ENCODE peak calls at places on chromosomes 7 and 10, in seven cellular contexts. One of them, this sample, is unnamed. For H3K27me3, the result is how much of the 10 kb centered on the place peaks cover.

GRCh38 chr7:21300692-21301091 is 127.2 kb upstream of the SP4 start:
- DNase-seq in fibroblast of lung: no peak
- DNase-seq in PC-9: no peak
- DNase-seq in GM23248: no peak
- DNase-seq in GM23338: peak
- DNase-seq in PC-3: peak
- DNase-seq in mammary epithelial cell: no peak
- DNase-seq in this sample: peak

GRCh38 chr10:131776496-131776895 is 124.3 kb upstream of the PPP2R2D start:
- DNase-seq in fibroblast of lung: no peak
- DNase-seq in PC-9: no peak
- DNase-seq in GM23248: no peak
- DNase-seq in GM23338: no peak
- DNase-seq in PC-3: no peak
- DNase-seq in mammary epithelial cell: no peak
- DNase-seq in this sample: no peak

GRCh38 chr10:77357611-77358010 is 280.0 kb downstream of the KCNMA1 start:
- DNase-seq in fibroblast of lung: peak
- DNase-seq in PC-9: no peak
- DNase-seq in GM23248: peak
- DNase-seq in GM23338: no peak
- DNase-seq in PC-3: peak
- DNase-seq in mammary epithelial cell: peak
- DNase-seq in this sample: no peak

GRCh38 chr7:134691820-134692705 is 45.4 kb downstream of the BPGM start:
- DNase-seq in fibroblast of lung: no peak
- DNase-seq in PC-9: peak
- DNase-seq in GM23248: peak
- DNase-seq in GM23338: no peak
- DNase-seq in PC-3: peak
- DNase-seq in mammary epithelial cell: peak
- DNase-seq in this sample: peak

GRCh38 chr10:67612156-67612555 is 83.8 kb downstream of the CTNNA3 start:
- DNase-seq in fibroblast of lung: no peak
- DNase-seq in PC-9: no peak
- DNase-seq in GM23248: no peak
- DNase-seq in GM23338: no peak
- DNase-seq in PC-3: no peak
- DNase-seq in mammary epithelial cell: no peak
- DNase-seq in this sample: no peak

GRCh38 chr10:43262043-43262901 is 4.6 kb downstream of the RASGEF1A start:
- DNase-seq in fibroblast of lung: no peak
- DNase-seq in PC-9: no peak
- DNase-seq in GM23248: no peak
- DNase-seq in GM23338: peak
- DNase-seq in PC-3: no peak
- DNase-seq in mammary epithelial cell: no peak
- DNase-seq in this sample: peak

GRCh38 chr10:14325325-14325955 is 5.3 kb downstream of the FRMD4A start:
- DNase-seq in fibroblast of lung: peak
- DNase-seq in PC-9: peak
- DNase-seq in GM23248: peak
- DNase-seq in GM23338: peak
- DNase-seq in PC-3: peak
- DNase-seq in mammary epithelial cell: peak
- DNase-seq in this sample: peak

GRCh38 chr7:135508853-135509588 is 881 bp downstream of the CNOT4 start:
- DNase-seq in fibroblast of lung: peak
- DNase-seq in PC-9: no peak
- DNase-seq in GM23248: peak
- DNase-seq in GM23338: peak
- DNase-seq in PC-3: peak
- DNase-seq in mammary epithelial cell: peak
- DNase-seq in this sample: peak

GRCh38 chr7:11329626-11330025 is 356.0 kb downstream of the PHF14 start:
- DNase-seq in fibroblast of lung: no peak
- DNase-seq in PC-9: no peak
- DNase-seq in GM23248: no peak
- DNase-seq in GM23338: no peak
- DNase-seq in PC-3: no peak
- DNase-seq in mammary epithelial cell: no peak
- DNase-seq in this sample: no peak

GRCh38 chr10:117804470-117805011 is 242.2 kb downstream of the RAB11FIP2 start:
- DNase-seq in fibroblast of lung: no peak
- DNase-seq in PC-9: no peak
- DNase-seq in GM23248: peak
- DNase-seq in GM23338: no peak
- DNase-seq in PC-3: no peak
- DNase-seq in mammary epithelial cell: no peak
- DNase-seq in this sample: peak

GRCh38 chr10:72691470-72692056 is 380 bp upstream of the MCU start:
- DNase-seq in fibroblast of lung: no peak
- DNase-seq in PC-9: no peak
- DNase-seq in GM23248: no peak
- DNase-seq in GM23338: peak
- DNase-seq in PC-3: no peak
- DNase-seq in mammary epithelial cell: no peak
- DNase-seq in this sample: no peak

GRCh38 chr7:131294553-131294952 is 33.1 kb upstream of the MKLN1 start:
- DNase-seq in fibroblast of lung: no peak
- DNase-seq in PC-9: no peak
- DNase-seq in GM23248: no peak
- DNase-seq in GM23338: no peak
- DNase-seq in PC-3: no peak
- DNase-seq in mammary epithelial cell: no peak
- DNase-seq in this sample: peak

GRCh38 chr7:13262929-13263530 is 575.6 kb downstream of the ARL4A start:
- DNase-seq in fibroblast of lung: peak
- DNase-seq in PC-9: no peak
- DNase-seq in GM23248: peak
- DNase-seq in GM23338: peak
- DNase-seq in PC-3: peak
- DNase-seq in mammary epithelial cell: peak
- DNase-seq in this sample: peak

GRCh38 chr7:158409816-158410330 is 177.8 kb downstream of the PTPRN2 start:
- DNase-seq in fibroblast of lung: no peak
- DNase-seq in PC-9: no peak
- DNase-seq in GM23248: no peak
- DNase-seq in GM23338: no peak
- DNase-seq in PC-3: no peak
- DNase-seq in mammary epithelial cell: no peak
- DNase-seq in this sample: no peak

GRCh38 chr10:94963901-94964300 is 25.4 kb downstream of the CYP2C9 start:
- DNase-seq in fibroblast of lung: peak
- DNase-seq in PC-9: peak
- DNase-seq in GM23248: peak
- DNase-seq in GM23338: peak
- DNase-seq in PC-3: peak
- DNase-seq in mammary epithelial cell: peak
- DNase-seq in this sample: peak

GRCh38 chr10:91690412-91690811 is 57.5 kb upstream of the PPP1R3C start:
- DNase-seq in fibroblast of lung: no peak
- DNase-seq in PC-9: no peak
- DNase-seq in GM23248: no peak
- DNase-seq in GM23338: no peak
- DNase-seq in PC-3: no peak
- DNase-seq in mammary epithelial cell: no peak
- DNase-seq in this sample: no peak

GRCh38 chr7:70614237-70614984 is 517.5 kb upstream of the GALNT17 start:
- DNase-seq in fibroblast of lung: peak
- DNase-seq in PC-9: no peak
- DNase-seq in GM23248: peak
- DNase-seq in GM23338: peak
- DNase-seq in PC-3: no peak
- DNase-seq in mammary epithelial cell: peak
- DNase-seq in this sample: peak

GRCh38 chr10:95564291-95564690 is 3.1 kb upstream of the SORBS1 start:
- DNase-seq in fibroblast of lung: no peak
- DNase-seq in PC-9: no peak
- DNase-seq in GM23248: no peak
- DNase-seq in GM23338: no peak
- DNase-seq in PC-3: no peak
- DNase-seq in mammary epithelial cell: no peak
- DNase-seq in this sample: no peak

GRCh38 chr7:2819161-2819953 is 24.8 kb downstream of the GNA12 start:
- DNase-seq in fibroblast of lung: no peak
- DNase-seq in PC-9: no peak
- DNase-seq in GM23248: no peak
- DNase-seq in GM23338: no peak
- DNase-seq in PC-3: peak
- DNase-seq in mammary epithelial cell: peak
- DNase-seq in this sample: no peak

GRCh38 chr10:118522791-118523498 is 72.5 kb downstream of the PRLHR start:
- DNase-seq in fibroblast of lung: no peak
- DNase-seq in PC-9: peak
- DNase-seq in GM23248: peak
- DNase-seq in GM23338: peak
- DNase-seq in PC-3: peak
- DNase-seq in mammary epithelial cell: peak
- DNase-seq in this sample: no peak

GRCh38 chr10:67603701-67604100 is 92.3 kb downstream of the CTNNA3 start:
- DNase-seq in fibroblast of lung: no peak
- DNase-seq in PC-9: no peak
- DNase-seq in GM23248: peak
- DNase-seq in GM23338: no peak
- DNase-seq in PC-3: peak
- DNase-seq in mammary epithelial cell: peak
- DNase-seq in this sample: no peak

GRCh38 chr10:75042292-75042974 is 69.0 kb upstream of the SAMD8 start:
- DNase-seq in fibroblast of lung: peak
- DNase-seq in PC-9: no peak
- DNase-seq in GM23248: peak
- DNase-seq in GM23338: no peak
- DNase-seq in PC-3: peak
- DNase-seq in mammary epithelial cell: peak
- DNase-seq in this sample: no peak

GRCh38 chr10:5905854-5906507 is 15.9 kb downstream of the FBH1 start:
- DNase-seq in fibroblast of lung: no peak
- DNase-seq in PC-9: no peak
- DNase-seq in GM23248: no peak
- DNase-seq in GM23338: no peak
- DNase-seq in PC-3: no peak
- DNase-seq in mammary epithelial cell: no peak
- DNase-seq in this sample: no peak

GRCh38 chr7:158815471-158816128 is 13.7 kb downstream of the ESYT2 start:
- DNase-seq in fibroblast of lung: no peak
- DNase-seq in PC-9: no peak
- DNase-seq in GM23248: no peak
- DNase-seq in GM23338: no peak
- DNase-seq in PC-3: no peak
- DNase-seq in mammary epithelial cell: no peak
- DNase-seq in this sample: no peak

GRCh38 chr7:20783716-20784310 is 2.9 kb downstream of the SP8 start:
- DNase-seq in fibroblast of lung: no peak
- DNase-seq in PC-9: no peak
- DNase-seq in GM23248: peak
- DNase-seq in GM23338: peak
- DNase-seq in PC-3: peak
- DNase-seq in mammary epithelial cell: no peak
- DNase-seq in this sample: peak

GRCh38 chr7:46784746-46785145 is 797.2 kb downstream of the TNS3 start:
- DNase-seq in fibroblast of lung: peak
- DNase-seq in PC-9: peak
- DNase-seq in GM23248: peak
- DNase-seq in GM23338: no peak
- DNase-seq in PC-3: peak
- DNase-seq in mammary epithelial cell: peak
- DNase-seq in this sample: no peak

GRCh38 chr7:75619636-75620035 is 119.1 kb downstream of the HIP1 start:
- DNase-seq in fibroblast of lung: no peak
- DNase-seq in PC-9: no peak
- DNase-seq in GM23248: no peak
- DNase-seq in GM23338: no peak
- DNase-seq in PC-3: no peak
- DNase-seq in mammary epithelial cell: no peak
- DNase-seq in this sample: no peak

GRCh38 chr7:19090526-19090925 is 26.9 kb downstream of the TWIST1 start:
- DNase-seq in fibroblast of lung: no peak
- DNase-seq in PC-9: no peak
- DNase-seq in GM23248: peak
- DNase-seq in GM23338: no peak
- DNase-seq in PC-3: no peak
- DNase-seq in mammary epithelial cell: no peak
- DNase-seq in this sample: no peak

GRCh38 chr7:78828317-78828716 is 625.1 kb downstream of the MAGI2 start:
- DNase-seq in fibroblast of lung: peak
- DNase-seq in PC-9: no peak
- DNase-seq in GM23248: peak
- DNase-seq in GM23338: no peak
- DNase-seq in PC-3: no peak
- DNase-seq in mammary epithelial cell: no peak
- DNase-seq in this sample: no peak

GRCh38 chr7:27198138-27198841 is 1.6 kb downstream of the HOXA13 start:
- DNase-seq in fibroblast of lung: no peak
- DNase-seq in PC-9: no peak
- DNase-seq in GM23248: no peak
- DNase-seq in GM23338: no peak
- DNase-seq in PC-3: peak
- DNase-seq in mammary epithelial cell: no peak
- DNase-seq in this sample: no peak
- TF ChIP-seq EZH2 in fibroblast of lung: peak
- TF ChIP-seq EZH2 in PC-9: no peak
- TF ChIP-seq EZH2 in GM23248: peak
- TF ChIP-seq EZH2 in GM23338: peak
- TF ChIP-seq EZH2 in PC-3: no peak
- TF ChIP-seq EZH2 in mammary epithelial cell: peak
- TF ChIP-seq EZH2 in this sample: no peak

GRCh38 chr7:6172331-6173295 is 99.8 kb downstream of the CYTH3 start:
- DNase-seq in fibroblast of lung: no peak
- DNase-seq in PC-9: no peak
- DNase-seq in GM23248: peak
- DNase-seq in GM23338: no peak
- DNase-seq in PC-3: peak
- DNase-seq in mammary epithelial cell: peak
- DNase-seq in this sample: no peak
- H3K4me3 ChIP-seq in fibroblast of lung: no peak
- H3K4me3 ChIP-seq in PC-9: no peak
- H3K4me3 ChIP-seq in GM23248: no peak
- H3K4me3 ChIP-seq in GM23338: peak
- H3K4me3 ChIP-seq in PC-3: no peak
- H3K4me3 ChIP-seq in mammary epithelial cell: no peak
- H3K4me3 ChIP-seq in this sample: no peak

DNA sequence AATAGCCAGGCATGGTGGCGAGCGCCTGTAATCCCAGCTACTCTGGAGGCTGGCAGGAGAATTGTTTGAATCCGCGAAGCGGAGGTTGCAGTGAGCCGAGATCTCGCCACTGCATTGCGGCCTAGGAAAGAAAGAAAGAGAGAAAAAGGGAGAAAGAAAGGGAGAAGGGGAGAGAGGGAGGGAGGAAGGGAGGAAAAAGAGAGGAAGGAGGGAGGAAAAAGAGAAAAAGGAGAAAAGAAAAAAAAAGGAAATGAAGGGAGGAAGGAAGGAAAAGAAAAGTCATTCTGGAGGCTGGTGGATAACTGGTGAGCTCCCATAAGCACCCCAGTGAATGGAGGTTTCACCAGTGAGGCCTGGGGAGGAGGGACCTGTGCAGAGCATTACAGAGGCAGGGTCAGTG is 7.6 kb upstream of the OGDHL start:
- DNase-seq in fibroblast of lung: no peak
- DNase-seq in PC-9: no peak
- DNase-seq in GM23248: no peak
- DNase-seq in GM23338: no peak
- DNase-seq in PC-3: no peak
- DNase-seq in mammary epithelial cell: no peak
- DNase-seq in this sample: no peak
- H3K27me3 ChIP-seq in fibroblast of lung: under half
- H3K27me3 ChIP-seq in PC-9: under half
- H3K27me3 ChIP-seq in GM23248: half or more
- H3K27me3 ChIP-seq in GM23338: under half
- H3K27me3 ChIP-seq in PC-3: half or more
- H3K27me3 ChIP-seq in mammary epithelial cell: under half
- H3K27me3 ChIP-seq in this sample: under half

GRCh38 chr7:128389815-128390329 is 19.9 kb downstream of the IMPDH1 start:
- DNase-seq in fibroblast of lung: no peak
- DNase-seq in PC-9: no peak
- DNase-seq in GM23248: no peak
- DNase-seq in GM23338: no peak
- DNase-seq in PC-3: no peak
- DNase-seq in mammary epithelial cell: no peak
- DNase-seq in this sample: no peak
- TF ChIP-seq EZH2 in fibroblast of lung: no peak
- TF ChIP-seq EZH2 in PC-9: no peak
- TF ChIP-seq EZH2 in GM23248: no peak
- TF ChIP-seq EZH2 in GM23338: no peak
- TF ChIP-seq EZH2 in PC-3: no peak
- TF ChIP-seq EZH2 in mammary epithelial cell: no peak
- TF ChIP-seq EZH2 in this sample: no peak